ENCODE peak calls at places on chromosome 1, in eight cellular contexts. One of them, this sample, is unnamed.

GRCh38 chr1:73626326-73626725 is 571.6 kb downstream of the LRRIQ3 start:
- DNase-seq in HCT116: no peak
- DNase-seq in Panc1: no peak
- DNase-seq in upper lobe of left lung: no peak
- DNase-seq in spleen: no peak
- DNase-seq in transverse colon: no peak
- DNase-seq in K562: no peak
- DNase-seq in endothelial cell of umbilical vein: no peak
- DNase-seq in this sample: no peak

GRCh38 chr1:201850053-201850397 is 21.1 kb downstream of the IPO9 start:
- DNase-seq in HCT116: no peak
- DNase-seq in upper lobe of left lung: no peak
- DNase-seq in Panc1: peak
- DNase-seq in transverse colon: no peak
- DNase-seq in spleen: no peak
- DNase-seq in K562: no peak
- DNase-seq in endothelial cell of umbilical vein: peak
- DNase-seq in this sample: no peak

GRCh38 chr1:234660536-234661133 is 50.7 kb upstream of the IRF2BP2 start:
- DNase-seq in spleen: no peak
- DNase-seq in endothelial cell of umbilical vein: no peak
- DNase-seq in Panc1: no peak
- DNase-seq in upper lobe of left lung: no peak
- DNase-seq in HCT116: no peak
- DNase-seq in K562: no peak
- DNase-seq in transverse colon: no peak
- DNase-seq in this sample: no peak

GRCh38 chr1:211701733-211702132 is 26.3 kb upstream of the NEK2 start:
- DNase-seq in endothelial cell of umbilical vein: no peak
- DNase-seq in spleen: no peak
- DNase-seq in transverse colon: no peak
- DNase-seq in HCT116: no peak
- DNase-seq in upper lobe of left lung: no peak
- DNase-seq in Panc1: no peak
- DNase-seq in K562: no peak
- DNase-seq in this sample: no peak

GRCh38 chr1:24266398-24266941 is 52.7 kb upstream of the GRHL3 start:
- DNase-seq in K562: no peak
- DNase-seq in upper lobe of left lung: no peak
- DNase-seq in HCT116: peak
- DNase-seq in transverse colon: no peak
- DNase-seq in endothelial cell of umbilical vein: no peak
- DNase-seq in spleen: no peak
- DNase-seq in Panc1: peak
- DNase-seq in this sample: no peak

GRCh38 chr1:242398351-242398750 is 126.1 kb downstream of the PLD5 start:
- DNase-seq in endothelial cell of umbilical vein: no peak
- DNase-seq in transverse colon: no peak
- DNase-seq in K562: no peak
- DNase-seq in upper lobe of left lung: no peak
- DNase-seq in Panc1: no peak
- DNase-seq in spleen: no peak
- DNase-seq in HCT116: no peak
- DNase-seq in this sample: no peak

GRCh38 chr1:8477983-8478362 is 160.1 kb downstream of the SLC45A1 start:
- DNase-seq in transverse colon: no peak
- DNase-seq in upper lobe of left lung: no peak
- DNase-seq in HCT116: no peak
- DNase-seq in endothelial cell of umbilical vein: no peak
- DNase-seq in K562: no peak
- DNase-seq in Panc1: no peak
- DNase-seq in spleen: no peak
- DNase-seq in this sample: peak

GRCh38 chr1:180500689-180501088 is 1.7 kb downstream of the ACBD6 start:
- DNase-seq in HCT116: no peak
- DNase-seq in K562: no peak
- DNase-seq in endothelial cell of umbilical vein: no peak
- DNase-seq in transverse colon: no peak
- DNase-seq in Panc1: no peak
- DNase-seq in spleen: no peak
- DNase-seq in upper lobe of left lung: no peak
- DNase-seq in this sample: no peak

GRCh38 chr1:16111771-16112557 is 38.5 kb upstream of the FAM131C start:
- DNase-seq in K562: no peak
- DNase-seq in transverse colon: no peak
- DNase-seq in upper lobe of left lung: no peak
- DNase-seq in Panc1: no peak
- DNase-seq in HCT116: no peak
- DNase-seq in spleen: peak
- DNase-seq in endothelial cell of umbilical vein: no peak
- DNase-seq in this sample: no peak

GRCh38 chr1:53593758-53594380 is 134.7 kb downstream of the DMRTB1 start:
- DNase-seq in endothelial cell of umbilical vein: peak
- DNase-seq in Panc1: no peak
- DNase-seq in upper lobe of left lung: peak
- DNase-seq in K562: peak
- DNase-seq in HCT116: no peak
- DNase-seq in transverse colon: peak
- DNase-seq in spleen: peak
- DNase-seq in this sample: no peak

GRCh38 chr1:14113841-14114567 is 414.0 kb downstream of the PRDM2 start:
- DNase-seq in Panc1: no peak
- DNase-seq in transverse colon: peak
- DNase-seq in endothelial cell of umbilical vein: no peak
- DNase-seq in HCT116: no peak
- DNase-seq in spleen: no peak
- DNase-seq in K562: peak
- DNase-seq in upper lobe of left lung: peak
- DNase-seq in this sample: peak

GRCh38 chr1:46399307-46399706 is 5.2 kb downstream of the FAAH start:
- DNase-seq in spleen: no peak
- DNase-seq in transverse colon: no peak
- DNase-seq in HCT116: no peak
- DNase-seq in upper lobe of left lung: no peak
- DNase-seq in K562: no peak
- DNase-seq in endothelial cell of umbilical vein: no peak
- DNase-seq in Panc1: no peak
- DNase-seq in this sample: no peak

GRCh38 chr1:46394872-46395465 is 852 bp downstream of the FAAH start:
- DNase-seq in transverse colon: no peak
- DNase-seq in K562: no peak
- DNase-seq in endothelial cell of umbilical vein: no peak
- DNase-seq in upper lobe of left lung: no peak
- DNase-seq in Panc1: no peak
- DNase-seq in HCT116: no peak
- DNase-seq in spleen: no peak
- DNase-seq in this sample: no peak

GRCh38 chr1:46396429-46397398 is 2.6 kb downstream of the FAAH start:
- DNase-seq in K562: no peak
- DNase-seq in HCT116: no peak
- DNase-seq in upper lobe of left lung: no peak
- DNase-seq in spleen: no peak
- DNase-seq in endothelial cell of umbilical vein: no peak
- DNase-seq in transverse colon: no peak
- DNase-seq in Panc1: no peak
- DNase-seq in this sample: no peak

GRCh38 chr1:46394108-46394871 is at the start of gene FAAH:
- DNase-seq in HCT116: peak
- DNase-seq in endothelial cell of umbilical vein: no peak
- DNase-seq in K562: no peak
- DNase-seq in upper lobe of left lung: peak
- DNase-seq in transverse colon: peak
- DNase-seq in Panc1: no peak
- DNase-seq in spleen: peak
- DNase-seq in this sample: no peak

DNA sequence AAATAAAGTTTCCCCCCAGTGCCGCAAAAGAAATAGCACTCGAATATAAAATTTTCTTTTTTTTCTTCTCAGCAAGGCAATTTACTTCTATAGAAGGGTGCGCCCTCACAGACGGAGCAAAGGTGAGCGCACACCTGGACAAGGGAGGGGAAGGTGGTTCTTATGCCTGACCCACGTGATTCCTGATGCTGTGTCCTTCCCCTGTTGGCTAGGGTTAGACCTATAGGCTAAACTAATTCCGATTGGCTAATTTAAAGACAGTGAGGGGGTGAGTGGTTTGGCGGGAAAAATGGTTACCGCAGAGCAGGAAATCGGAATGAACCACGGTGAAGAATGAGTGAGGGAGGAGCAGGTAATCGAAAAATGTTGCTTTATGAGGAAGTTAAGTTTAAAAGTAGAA is 607 bp upstream of the FAAH start:
- DNase-seq in Panc1: no peak
- DNase-seq in K562: no peak
- DNase-seq in spleen: no peak
- DNase-seq in transverse colon: no peak
- DNase-seq in endothelial cell of umbilical vein: no peak
- DNase-seq in HCT116: no peak
- DNase-seq in upper lobe of left lung: no peak
- DNase-seq in this sample: no peak
- TF ChIP-seq POLR2AphosphoS5 in Panc1: no peak
- TF ChIP-seq POLR2AphosphoS5 in K562: no peak
- TF ChIP-seq POLR2AphosphoS5 in spleen: no peak
- TF ChIP-seq POLR2AphosphoS5 in transverse colon: no peak
- TF ChIP-seq POLR2AphosphoS5 in endothelial cell of umbilical vein: no peak
- TF ChIP-seq POLR2AphosphoS5 in HCT116: no peak
- TF ChIP-seq POLR2AphosphoS5 in upper lobe of left lung: no peak
- TF ChIP-seq POLR2AphosphoS5 in this sample: no peak

DNA sequence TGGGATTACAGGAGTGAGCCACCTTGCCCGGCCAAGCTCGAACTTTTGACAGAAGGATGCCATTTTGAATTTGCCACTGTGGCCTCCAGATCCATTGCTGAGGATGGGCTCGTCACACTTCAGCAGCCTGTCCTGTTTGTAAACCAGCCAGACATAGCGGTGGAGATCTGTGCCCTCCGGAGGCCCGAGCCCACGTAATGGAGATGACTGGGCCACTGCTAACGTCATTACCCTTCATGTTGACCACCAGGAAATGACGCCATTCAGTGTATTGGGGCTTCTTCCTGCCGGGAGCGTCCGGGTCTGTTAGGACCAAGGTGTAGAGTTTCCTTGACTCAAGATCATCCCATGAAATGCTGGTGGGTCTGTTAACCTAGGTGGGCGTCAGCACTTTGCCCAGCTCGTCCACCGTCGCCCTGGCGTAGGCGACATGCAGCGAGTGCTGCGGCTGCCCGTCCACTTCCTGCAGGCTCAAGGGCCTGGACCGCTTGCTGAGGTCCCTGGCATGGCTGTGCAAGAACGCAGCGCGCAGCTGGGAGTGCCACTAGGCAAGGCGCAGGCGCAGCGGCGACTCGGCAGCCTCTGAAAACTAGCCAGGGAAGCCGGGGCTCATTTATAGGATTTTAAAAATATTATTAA is 40.8 kb downstream of the PTPRC start:
- DNase-seq in K562: no peak
- DNase-seq in transverse colon: peak
- DNase-seq in upper lobe of left lung: peak
- DNase-seq in spleen: peak
- DNase-seq in HCT116: no peak
- DNase-seq in endothelial cell of umbilical vein: no peak
- DNase-seq in Panc1: no peak
- DNase-seq in this sample: no peak
- H3K4me3 ChIP-seq in K562: no peak
- H3K4me3 ChIP-seq in transverse colon: no peak
- H3K4me3 ChIP-seq in upper lobe of left lung: no peak
- H3K4me3 ChIP-seq in spleen: no peak
- H3K4me3 ChIP-seq in HCT116: no peak
- H3K4me3 ChIP-seq in endothelial cell of umbilical vein: no peak
- H3K4me3 ChIP-seq in Panc1: no peak
- H3K4me3 ChIP-seq in this sample: no peak

GRCh38 chr1:116306837-116307442 is 66.1 kb upstream of the ATP1A1 start:
- DNase-seq in upper lobe of left lung: no peak
- DNase-seq in spleen: no peak
- DNase-seq in Panc1: no peak
- DNase-seq in HCT116: no peak
- DNase-seq in transverse colon: no peak
- DNase-seq in K562: no peak
- DNase-seq in endothelial cell of umbilical vein: no peak
- DNase-seq in this sample: no peak

GRCh38 chr1:116313776-116314175 is 59.3 kb upstream of the ATP1A1 start:
- DNase-seq in Panc1: no peak
- DNase-seq in HCT116: no peak
- DNase-seq in endothelial cell of umbilical vein: no peak
- DNase-seq in spleen: no peak
- DNase-seq in upper lobe of left lung: no peak
- DNase-seq in transverse colon: no peak
- DNase-seq in K562: no peak
- DNase-seq in this sample: no peak

GRCh38 chr1:116309090-116309870 is 63.8 kb upstream of the ATP1A1 start:
- DNase-seq in upper lobe of left lung: no peak
- DNase-seq in K562: no peak
- DNase-seq in endothelial cell of umbilical vein: no peak
- DNase-seq in spleen: no peak
- DNase-seq in transverse colon: no peak
- DNase-seq in Panc1: no peak
- DNase-seq in HCT116: no peak
- DNase-seq in this sample: no peak

GRCh38 chr1:116311756-116312691 is 61.0 kb upstream of the ATP1A1 start:
- DNase-seq in Panc1: no peak
- DNase-seq in endothelial cell of umbilical vein: no peak
- DNase-seq in HCT116: no peak
- DNase-seq in upper lobe of left lung: no peak
- DNase-seq in transverse colon: peak
- DNase-seq in spleen: no peak
- DNase-seq in K562: no peak
- DNase-seq in this sample: no peak

GRCh38 chr1:116310172-116310571 is 62.9 kb upstream of the ATP1A1 start:
- DNase-seq in Panc1: no peak
- DNase-seq in HCT116: no peak
- DNase-seq in upper lobe of left lung: no peak
- DNase-seq in K562: no peak
- DNase-seq in endothelial cell of umbilical vein: no peak
- DNase-seq in transverse colon: no peak
- DNase-seq in spleen: no peak
- DNase-seq in this sample: no peak
- TF ChIP-seq POLR2AphosphoS5 in Panc1: no peak
- TF ChIP-seq POLR2AphosphoS5 in HCT116: no peak
- TF ChIP-seq POLR2AphosphoS5 in upper lobe of left lung: no peak
- TF ChIP-seq POLR2AphosphoS5 in K562: no peak
- TF ChIP-seq POLR2AphosphoS5 in endothelial cell of umbilical vein: no peak
- TF ChIP-seq POLR2AphosphoS5 in transverse colon: no peak
- TF ChIP-seq POLR2AphosphoS5 in spleen: no peak
- TF ChIP-seq POLR2AphosphoS5 in this sample: no peak

GRCh38 chr1:51512120-51512519 is 6.9 kb downstream of the EPS15 start:
- DNase-seq in K562: no peak
- DNase-seq in HCT116: no peak
- DNase-seq in endothelial cell of umbilical vein: no peak
- DNase-seq in Panc1: no peak
- DNase-seq in spleen: no peak
- DNase-seq in transverse colon: no peak
- DNase-seq in upper lobe of left lung: no peak
- DNase-seq in this sample: no peak

GRCh38 chr1:51509773-51510172 is 9.3 kb downstream of the EPS15 start:
- DNase-seq in endothelial cell of umbilical vein: no peak
- DNase-seq in HCT116: no peak
- DNase-seq in Panc1: no peak
- DNase-seq in K562: no peak
- DNase-seq in upper lobe of left lung: no peak
- DNase-seq in spleen: no peak
- DNase-seq in transverse colon: no peak
- DNase-seq in this sample: no peak

GRCh38 chr1:51504806-51505525 is 14.1 kb downstream of the EPS15 start:
- DNase-seq in endothelial cell of umbilical vein: no peak
- DNase-seq in transverse colon: no peak
- DNase-seq in upper lobe of left lung: no peak
- DNase-seq in Panc1: no peak
- DNase-seq in spleen: no peak
- DNase-seq in HCT116: no peak
- DNase-seq in K562: no peak
- DNase-seq in this sample: no peak

GRCh38 chr1:51506537-51506936 is 12.5 kb downstream of the EPS15 start:
- DNase-seq in spleen: no peak
- DNase-seq in Panc1: no peak
- DNase-seq in upper lobe of left lung: no peak
- DNase-seq in K562: no peak
- DNase-seq in HCT116: no peak
- DNase-seq in transverse colon: no peak
- DNase-seq in endothelial cell of umbilical vein: peak
- DNase-seq in this sample: no peak
- H3K4me3 ChIP-seq in spleen: no peak
- H3K4me3 ChIP-seq in Panc1: no peak
- H3K4me3 ChIP-seq in upper lobe of left lung: no peak
- H3K4me3 ChIP-seq in K562: no peak
- H3K4me3 ChIP-seq in HCT116: no peak
- H3K4me3 ChIP-seq in transverse colon: no peak
- H3K4me3 ChIP-seq in endothelial cell of umbilical vein: no peak
- H3K4me3 ChIP-seq in this sample: no peak